ENCODE peak calls at places on chromosomes 2 and 18, in five cellular contexts. One of them, this sample, is unnamed.

GRCh38 chr18:48789259-48789812 is 161.4 kb downstream of the SMAD7 start:
- DNase-seq in HCT116: no peak
- DNase-seq in cardiac muscle cell: no peak
- DNase-seq in GM12865: no peak
- DNase-seq in Calu3: no peak
- DNase-seq in this sample: no peak

GRCh38 chr2:130391058-130391871 is 35.4 kb downstream of the PTPN18 start:
- DNase-seq in HCT116: peak
- DNase-seq in cardiac muscle cell: peak
- DNase-seq in GM12865: peak
- DNase-seq in Calu3: peak
- DNase-seq in this sample: peak

GRCh38 chr2:159526433-159526832 is 89.9 kb downstream of the BAZ2B start:
- DNase-seq in HCT116: no peak
- DNase-seq in cardiac muscle cell: no peak
- DNase-seq in GM12865: no peak
- DNase-seq in Calu3: no peak
- DNase-seq in this sample: no peak

GRCh38 chr2:183089192-183089851 is 10.8 kb downstream of the DUSP19 start:
- DNase-seq in HCT116: no peak
- DNase-seq in cardiac muscle cell: no peak
- DNase-seq in GM12865: peak
- DNase-seq in Calu3: no peak
- DNase-seq in this sample: no peak

GRCh38 chr2:60992985-60993392 is 24.5 kb upstream of the PEX13 start:
- DNase-seq in HCT116: no peak
- DNase-seq in cardiac muscle cell: no peak
- DNase-seq in GM12865: peak
- DNase-seq in Calu3: no peak
- DNase-seq in this sample: peak

GRCh38 chr2:1613731-1614354 is 130.5 kb downstream of the PXDN start:
- DNase-seq in HCT116: no peak
- DNase-seq in cardiac muscle cell: no peak
- DNase-seq in GM12865: no peak
- DNase-seq in Calu3: no peak
- DNase-seq in this sample: no peak

GRCh38 chr18:10015941-10016819 is 102.4 kb downstream of the VAPA start:
- DNase-seq in HCT116: no peak
- DNase-seq in cardiac muscle cell: peak
- DNase-seq in GM12865: no peak
- DNase-seq in Calu3: peak
- DNase-seq in this sample: no peak

GRCh38 chr2:37117566-37117965 is 33.2 kb downstream of the GPATCH11 start:
- DNase-seq in HCT116: no peak
- DNase-seq in cardiac muscle cell: no peak
- DNase-seq in GM12865: no peak
- DNase-seq in Calu3: no peak
- DNase-seq in this sample: no peak

GRCh38 chr2:69624611-69625010 is 18.9 kb downstream of the AAK1 start:
- DNase-seq in HCT116: no peak
- DNase-seq in cardiac muscle cell: no peak
- DNase-seq in GM12865: no peak
- DNase-seq in Calu3: no peak
- DNase-seq in this sample: no peak

GRCh38 chr2:176356251-176356650 is 87.0 kb downstream of the MTX2 start:
- DNase-seq in HCT116: no peak
- DNase-seq in cardiac muscle cell: no peak
- DNase-seq in GM12865: no peak
- DNase-seq in Calu3: no peak
- DNase-seq in this sample: no peak

GRCh38 chr18:9741461-9741820 is 33.3 kb downstream of the RAB31 start:
- DNase-seq in HCT116: no peak
- DNase-seq in cardiac muscle cell: no peak
- DNase-seq in GM12865: no peak
- DNase-seq in Calu3: no peak
- DNase-seq in this sample: no peak

GRCh38 chr2:190533968-190534309 is 583 bp downstream of the NEMP2 start:
- DNase-seq in HCT116: no peak
- DNase-seq in cardiac muscle cell: no peak
- DNase-seq in GM12865: peak
- DNase-seq in Calu3: no peak
- DNase-seq in this sample: peak

GRCh38 chr2:160513120-160513519 is 19.5 kb upstream of the RBMS1 start:
- DNase-seq in HCT116: no peak
- DNase-seq in cardiac muscle cell: no peak
- DNase-seq in GM12865: no peak
- DNase-seq in Calu3: no peak
- DNase-seq in this sample: no peak

GRCh38 chr18:61992923-61993322 is 100.1 kb upstream of the RNF152 start:
- DNase-seq in HCT116: no peak
- DNase-seq in cardiac muscle cell: no peak
- DNase-seq in GM12865: no peak
- DNase-seq in Calu3: no peak
- DNase-seq in this sample: no peak

GRCh38 chr2:181312515-181312927 is 144.7 kb upstream of the ITGA4 start:
- DNase-seq in HCT116: no peak
- DNase-seq in cardiac muscle cell: no peak
- DNase-seq in GM12865: peak
- DNase-seq in Calu3: no peak
- DNase-seq in this sample: peak

GRCh38 chr2:23135481-23136100 is 249.4 kb upstream of the KLHL29 start:
- DNase-seq in HCT116: no peak
- DNase-seq in cardiac muscle cell: peak
- DNase-seq in GM12865: no peak
- DNase-seq in Calu3: no peak
- DNase-seq in this sample: no peak

GRCh38 chr2:238928520-238929241 is 80.8 kb downstream of the TWIST2 start:
- DNase-seq in HCT116: no peak
- DNase-seq in cardiac muscle cell: no peak
- DNase-seq in GM12865: no peak
- DNase-seq in Calu3: no peak
- DNase-seq in this sample: no peak

GRCh38 chr2:85785027-85785822 is 31.4 kb downstream of the ATOH8 start:
- DNase-seq in HCT116: no peak
- DNase-seq in cardiac muscle cell: no peak
- DNase-seq in GM12865: no peak
- DNase-seq in Calu3: no peak
- DNase-seq in this sample: peak

GRCh38 chr2:237190958-237191692 is 105.4 kb downstream of the COPS8 start:
- DNase-seq in HCT116: no peak
- DNase-seq in cardiac muscle cell: no peak
- DNase-seq in GM12865: no peak
- DNase-seq in Calu3: no peak
- DNase-seq in this sample: no peak

GRCh38 chr2:25700221-25700660 is 26.9 kb upstream of the DTNB start:
- DNase-seq in HCT116: peak
- DNase-seq in cardiac muscle cell: peak
- DNase-seq in GM12865: peak
- DNase-seq in Calu3: peak
- DNase-seq in this sample: peak

GRCh38 chr2:149200109-149200520 is 130.3 kb upstream of the LYPD6 start:
- DNase-seq in HCT116: no peak
- DNase-seq in cardiac muscle cell: peak
- DNase-seq in GM12865: no peak
- DNase-seq in Calu3: no peak
- DNase-seq in this sample: no peak

GRCh38 chr2:11775384-11775783 is 29.0 kb downstream of the LPIN1 start:
- DNase-seq in HCT116: no peak
- DNase-seq in cardiac muscle cell: no peak
- DNase-seq in GM12865: peak
- DNase-seq in Calu3: no peak
- DNase-seq in this sample: no peak

GRCh38 chr2:69917854-69918253 is 2.9 kb downstream of the MXD1 start:
- DNase-seq in HCT116: peak
- DNase-seq in cardiac muscle cell: no peak
- DNase-seq in GM12865: no peak
- DNase-seq in Calu3: no peak
- DNase-seq in this sample: no peak

GRCh38 chr2:55158111-55158814 is 73.8 kb downstream of the CLHC1 start:
- DNase-seq in HCT116: no peak
- DNase-seq in cardiac muscle cell: no peak
- DNase-seq in GM12865: peak
- DNase-seq in Calu3: peak
- DNase-seq in this sample: no peak

GRCh38 chr18:22451796-22452195 is 34.1 kb upstream of the CTAGE1 start:
- DNase-seq in HCT116: no peak
- DNase-seq in cardiac muscle cell: peak
- DNase-seq in GM12865: no peak
- DNase-seq in Calu3: no peak
- DNase-seq in this sample: no peak

GRCh38 chr2:200258881-200259576 is 47.5 kb upstream of the SPATS2L start:
- DNase-seq in HCT116: no peak
- DNase-seq in cardiac muscle cell: no peak
- DNase-seq in GM12865: no peak
- DNase-seq in Calu3: peak
- DNase-seq in this sample: no peak

GRCh38 chr2:24179683-24180082 is 4.8 kb downstream of the FAM228A start:
- DNase-seq in HCT116: no peak
- DNase-seq in cardiac muscle cell: no peak
- DNase-seq in GM12865: peak
- DNase-seq in Calu3: no peak
- DNase-seq in this sample: no peak

GRCh38 chr2:180046776-180047175 is 39.7 kb upstream of the CWC22 start:
- DNase-seq in HCT116: no peak
- DNase-seq in cardiac muscle cell: no peak
- DNase-seq in GM12865: no peak
- DNase-seq in Calu3: no peak
- DNase-seq in this sample: no peak

GRCh38 chr2:33181466-33181865 is 234.7 kb downstream of the LTBP1 start:
- DNase-seq in HCT116: no peak
- DNase-seq in cardiac muscle cell: no peak
- DNase-seq in GM12865: no peak
- DNase-seq in Calu3: no peak
- DNase-seq in this sample: no peak

GRCh38 chr2:134683561-134684112 is 35.2 kb downstream of the TMEM163 start:
- DNase-seq in HCT116: no peak
- DNase-seq in cardiac muscle cell: no peak
- DNase-seq in GM12865: peak
- DNase-seq in Calu3: peak
- DNase-seq in this sample: peak

GRCh38 chr18:670456-670996 is 13.1 kb downstream of the TYMS start:
- DNase-seq in HCT116: no peak
- DNase-seq in cardiac muscle cell: no peak
- DNase-seq in GM12865: no peak
- DNase-seq in Calu3: no peak
- DNase-seq in this sample: no peak

GRCh38 chr18:666628-667027 is 9.2 kb downstream of the TYMS start:
- DNase-seq in HCT116: no peak
- DNase-seq in cardiac muscle cell: no peak
- DNase-seq in GM12865: no peak
- DNase-seq in Calu3: no peak
- DNase-seq in this sample: no peak

GRCh38 chr18:668263-668662 is 10.8 kb downstream of the TYMS start:
- DNase-seq in HCT116: no peak
- DNase-seq in cardiac muscle cell: no peak
- DNase-seq in GM12865: no peak
- DNase-seq in Calu3: no peak
- DNase-seq in this sample: no peak

GRCh38 chr18:671405-671804 is 14.0 kb downstream of the TYMS start:
- DNase-seq in HCT116: no peak
- DNase-seq in cardiac muscle cell: no peak
- DNase-seq in GM12865: no peak
- DNase-seq in Calu3: no peak
- DNase-seq in this sample: no peak

DNA sequence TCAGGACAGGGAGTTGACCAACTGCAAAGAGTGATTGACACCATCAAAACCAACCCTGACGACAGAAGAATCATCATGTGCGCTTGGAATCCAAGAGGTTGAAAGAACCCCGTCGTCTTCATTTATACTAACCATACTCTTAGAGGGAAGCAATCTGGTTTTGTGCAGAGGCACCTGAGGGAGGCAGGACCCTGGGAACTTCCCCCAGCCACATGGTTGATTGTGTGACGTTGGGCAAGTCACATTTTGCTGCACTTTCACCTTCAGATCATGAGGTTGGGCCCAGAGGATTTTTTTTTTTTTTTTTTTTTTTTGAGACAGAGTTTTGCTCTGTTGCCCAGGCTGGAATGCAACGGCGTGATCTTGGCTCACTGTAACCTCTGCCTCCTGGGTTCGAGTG is 11.6 kb downstream of the TYMS start:
- DNase-seq in HCT116: no peak
- DNase-seq in cardiac muscle cell: no peak
- DNase-seq in GM12865: no peak
- DNase-seq in Calu3: no peak
- DNase-seq in this sample: no peak
- TF ChIP-seq CTCF in HCT116: no peak
- TF ChIP-seq CTCF in cardiac muscle cell: no peak
- TF ChIP-seq CTCF in GM12865: no peak
- TF ChIP-seq CTCF in Calu3: no peak
- TF ChIP-seq CTCF in this sample: no peak

GRCh38 chr18:76130845-76131244 is 364.2 kb downstream of the ZNF516 start:
- DNase-seq in HCT116: no peak
- DNase-seq in cardiac muscle cell: no peak
- DNase-seq in GM12865: no peak
- DNase-seq in Calu3: no peak
- DNase-seq in this sample: no peak

GRCh38 chr18:76121049-76121448 is 374.0 kb downstream of the ZNF516 start:
- DNase-seq in HCT116: no peak
- DNase-seq in cardiac muscle cell: no peak
- DNase-seq in GM12865: no peak
- DNase-seq in Calu3: no peak
- DNase-seq in this sample: no peak

GRCh38 chr18:76131738-76132137 is 363.3 kb downstream of the ZNF516 start:
- DNase-seq in HCT116: no peak
- DNase-seq in cardiac muscle cell: no peak
- DNase-seq in GM12865: no peak
- DNase-seq in Calu3: no peak
- DNase-seq in this sample: peak

GRCh38 chr18:76126327-76126726 is 368.7 kb downstream of the ZNF516 start:
- DNase-seq in HCT116: no peak
- DNase-seq in cardiac muscle cell: peak
- DNase-seq in GM12865: no peak
- DNase-seq in Calu3: no peak
- DNase-seq in this sample: no peak
- TF ChIP-seq CTCF in HCT116: peak
- TF ChIP-seq CTCF in cardiac muscle cell: no peak
- TF ChIP-seq CTCF in GM12865: no peak
- TF ChIP-seq CTCF in Calu3: no peak
- TF ChIP-seq CTCF in this sample: no peak

DNA sequence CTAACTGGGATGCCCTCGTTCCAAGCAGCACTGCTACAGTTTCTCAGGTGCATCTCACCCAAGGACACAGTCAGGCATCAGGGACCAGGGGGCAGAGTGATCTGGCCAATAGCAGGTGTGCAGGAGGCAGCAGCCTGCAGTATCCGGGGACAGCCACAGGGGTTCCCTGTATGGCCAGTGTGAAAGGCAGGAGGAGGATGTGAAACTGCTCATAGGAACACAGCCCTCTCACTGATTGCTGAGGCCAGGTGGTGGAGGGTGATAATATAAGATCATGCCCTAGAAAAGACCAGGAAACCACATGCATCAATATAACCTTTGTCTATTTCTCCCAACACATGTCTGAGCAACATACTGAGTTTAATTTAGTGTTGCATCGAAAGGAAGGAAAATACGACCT is 112.7 kb upstream of the TACR1 start:
- DNase-seq in HCT116: peak
- DNase-seq in cardiac muscle cell: no peak
- DNase-seq in GM12865: peak
- DNase-seq in Calu3: no peak
- DNase-seq in this sample: peak
- TF ChIP-seq CTCF in HCT116: peak
- TF ChIP-seq CTCF in cardiac muscle cell: no peak
- TF ChIP-seq CTCF in GM12865: peak
- TF ChIP-seq CTCF in Calu3: no peak
- TF ChIP-seq CTCF in this sample: no peak

GRCh38 chr2:9796056-9796792 is 47.0 kb upstream of the TAF1B start:
- DNase-seq in HCT116: no peak
- DNase-seq in cardiac muscle cell: peak
- DNase-seq in GM12865: no peak
- DNase-seq in Calu3: no peak
- DNase-seq in this sample: no peak
- TF ChIP-seq CTCF in HCT116: peak
- TF ChIP-seq CTCF in cardiac muscle cell: no peak
- TF ChIP-seq CTCF in GM12865: no peak
- TF ChIP-seq CTCF in Calu3: no peak
- TF ChIP-seq CTCF in this sample: no peak

This sample was measured in activated CD8-positive, alpha-beta T cell treated with anti-CD3 and anti-CD28 coated beads for 36 hours.